ENCODE peak calls at places on chromosomes 4 and X, in ten cellular contexts. P, V, Q, B, S, Z, M, D, A and L are unnamed samples.

GRCh38 chrX:139881572-139881971 is 51.3 kb downstream of the ATP11C start:
- DNase-seq in A (no peak), Z (no peak), Q (no peak), V (no peak), M (no peak), B (no peak), S (no peak), P (no peak), D (no peak), L (no peak)

GRCh38 chr4:111991797-111992196 is 153.5 kb upstream of the FAM241A start:
- DNase-seq in V (peak; percentile 8), D (no peak), S (no peak), Z (no peak), Q (no peak), M (no peak), B (no peak), A (peak; percentile 55), P (no peak), L (no peak)

GRCh38 chr4:38163216-38164006 is 203.2 kb downstream of the PTTG2 start:
- DNase-seq in A (peak; percentile 1), Q (no peak), P (no peak), M (no peak), B (no peak), D (no peak), V (no peak), S (no peak), Z (peak; percentile 11), L (no peak)

GRCh38 chrX:113297456-113297855 is 456.8 kb upstream of the AMOT start:
- DNase-seq in V (no peak), D (no peak), Z (no peak), A (no peak), P (no peak), B (no peak), M (no peak), S (no peak), Q (no peak), L (no peak)

GRCh38 chr4:41303372-41304118 is 46.8 kb downstream of the UCHL1 start:
- DNase-seq in A (no peak), S (no peak), B (no peak), P (no peak), Q (no peak), Z (no peak), M (no peak), D (no peak), V (no peak), L (no peak)

GRCh38 chr4:23878912-23879732 is 10.7 kb downstream of the PPARGC1A start:
- DNase-seq in B (no peak), Z (no peak), A (no peak), D (no peak), Q (no peak), P (no peak), M (no peak), S (no peak), V (no peak), L (no peak)

GRCh38 chr4:7390366-7390765 is 44.4 kb downstream of the PSAPL1 start:
- DNase-seq in Q (peak; percentile 6), D (no peak), Z (peak; percentile 56), M (no peak), A (no peak), S (peak; percentile 14), P (peak; percentile 6), B (no peak), V (no peak), L (no peak)

GRCh38 chr4:149264093-149264733 is 551.4 kb downstream of the IQCM start:
- DNase-seq in Z (no peak), V (peak; percentile 48), M (no peak), B (no peak), Q (no peak), S (peak; percentile 46), D (peak; percentile 61), P (no peak), A (peak; percentile 45), L (no peak)

GRCh38 chrX:137568741-137569469 is 3.0 kb downstream of the ZIC3 start:
- DNase-seq in A (no peak), D (no peak), Z (no peak), B (no peak), S (peak; percentile 31), Q (no peak), P (no peak), M (no peak), V (no peak), L (no peak)

GRCh38 chr4:182643801-182644311 is 273.3 kb downstream of the DCTD start:
- DNase-seq in V (no peak), D (no peak), M (peak; percentile 47), B (peak; percentile 16), S (no peak), Z (no peak), Q (no peak), A (peak; percentile 81), P (no peak), L (no peak)

GRCh38 chr4:20418865-20419451 is 167.3 kb downstream of the SLIT2 start:
- DNase-seq in A (peak; percentile 36), M (no peak), S (no peak), Q (no peak), V (peak; percentile 21), P (no peak), B (no peak), D (peak; percentile 67), Z (no peak), L (no peak)

GRCh38 chrX:135340827-135341226 is 31.5 kb downstream of the ETDC start:
- DNase-seq in S (no peak), V (no peak), P (no peak), B (no peak), D (no peak), M (no peak), Z (no peak), Q (no peak), A (no peak), L (no peak)

GRCh38 chr4:151117371-151117962 is 18.0 kb downstream of the RPS3A start:
- DNase-seq in S (peak; percentile 65), D (peak; percentile 71), P (peak; percentile 61), B (no peak), Z (peak; percentile 73), M (peak; percentile 30), A (peak; percentile 71), V (peak; percentile 37), Q (peak; percentile 30), L (peak; percentile 49)

GRCh38 chr4:105598044-105598443 is 45.6 kb downstream of the ARHGEF38 start:
- DNase-seq in D (no peak), Z (no peak), B (no peak), Q (no peak), M (no peak), A (no peak), S (no peak), P (no peak), V (no peak), L (no peak)

GRCh38 chr4:751676-752075 is 46.0 kb downstream of the PCGF3 start:
- DNase-seq in A (peak; percentile 49), B (no peak), S (no peak), V (no peak), Q (no peak), Z (no peak), M (no peak), D (no peak), P (no peak), L (no peak)

GRCh38 chrX:10598540-10598939 is 21.8 kb downstream of the MID1 start:
- DNase-seq in P (no peak), A (no peak), D (no peak), Q (no peak), M (peak; percentile 33), S (no peak), Z (no peak), B (no peak), V (no peak), L (no peak)

GRCh38 chrX:39779952-39780783 is 317.6 kb downstream of the BCOR start:
- DNase-seq in S (peak; percentile 55), D (no peak), P (no peak), B (no peak), A (no peak), Z (no peak), Q (no peak), V (no peak), M (no peak), L (no peak)
- H3K27ac ChIP-seq in S (no peak overlapping the region), D (no peak overlapping the region), P (no peak overlapping the region), B (no peak overlapping the region), A (no peak overlapping the region), Z (no peak overlapping the region), Q (no peak overlapping the region), V (no peak overlapping the region), M (no peak overlapping the region), L (no peak overlapping the region)

GRCh38 chrX:41014776-41015175 is 70.5 kb upstream of the USP9X start:
- DNase-seq in P (no peak), M (no peak), Z (no peak), Q (no peak), V (peak; percentile 51), D (no peak), B (no peak), A (no peak), S (no peak), L (no peak)

GRCh38 chrX:41009816-41010187 is 75.4 kb upstream of the USP9X start:
- DNase-seq in P (no peak), Q (no peak), M (no peak), D (no peak), S (no peak), Z (no peak), B (no peak), V (no peak), A (no peak), L (no peak)

GRCh38 chrX:41005445-41005992 is 79.7 kb upstream of the USP9X start:
- DNase-seq in D (no peak), Q (no peak), A (no peak), M (no peak), P (no peak), S (peak; percentile 50), V (no peak), B (no peak), Z (no peak), L (no peak)

GRCh38 chrX:41010188-41010846 is 74.9 kb upstream of the USP9X start:
- DNase-seq in Q (peak; percentile 70), A (peak; percentile 80), B (peak; percentile 70), S (peak; percentile 85), D (no peak), P (peak; percentile 81), V (no peak), Z (peak; percentile 88), M (peak; percentile 73), L (peak; percentile 85)
- TF ChIP-seq CTCF in Q (no peak), A (peak; percentile 47), B (peak; percentile 32), S (peak; percentile 48), D (no peak), P (peak; percentile 35), V (no peak), Z (no peak), M (peak; percentile 46), L (no peak)

GRCh38 chr4:76377481-76377901 is 43.5 kb downstream of the CCDC158 start:
- DNase-seq in S (no peak), D (no peak), V (no peak), P (no peak), A (no peak), M (no peak), B (no peak), Z (no peak), Q (no peak), L (no peak)
- H3K27ac ChIP-seq in S (no peak overlapping the region), D (no peak overlapping the region), V (no peak overlapping the region), P (no peak overlapping the region), A (no peak overlapping the region), M (no peak overlapping the region), B (no peak overlapping the region), Z (no peak overlapping the region), Q (no peak overlapping the region), L (no peak overlapping the region)

DNA sequence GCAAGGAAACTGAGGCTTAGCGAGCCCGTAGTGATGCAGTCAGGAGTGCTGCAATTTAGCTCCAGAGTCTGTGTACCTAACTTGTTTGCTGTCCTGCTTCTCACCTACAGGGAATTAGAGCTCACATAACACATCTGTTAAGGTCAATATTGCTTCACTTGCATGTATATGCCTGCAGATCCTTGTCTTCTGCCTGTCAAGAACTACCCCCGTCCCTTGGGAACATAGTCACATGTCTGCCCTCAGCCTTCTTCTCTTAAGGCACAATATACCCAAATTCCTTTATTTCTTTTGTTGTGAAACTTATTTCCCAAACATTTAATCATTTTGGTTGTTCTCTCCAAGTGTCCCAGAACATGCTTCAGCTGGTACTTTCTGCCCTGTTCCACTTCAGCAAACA is 103.3 kb upstream of the LEF1 start:
- DNase-seq in S (no peak), Z (no peak), M (no peak), Q (no peak), D (no peak), A (no peak), P (no peak), B (no peak), V (no peak), L (no peak)
- TF ChIP-seq CTCF in S (no peak), Z (no peak), M (no peak), Q (no peak), D (no peak), A (no peak), P (no peak), B (no peak), V (no peak), L (no peak)